ENCODE peak calls at places on chromosomes 13 and 19, in ten cellular contexts. R, J, U, B, O, G, P, X, T and L are unnamed samples.

GRCh38 chr13:30572859-30573275 is 44.9 kb upstream of the USPL1 start:
- DNase-seq in P (no peak), J (no peak), G (peak; percentile 73), T (peak; percentile 44), B (no peak), R (no peak), U (no peak), O (peak; percentile 76), X (no peak), L (no peak)

GRCh38 chr13:30394798-30395191 is 27.5 kb upstream of the UBE2L5 start:
- DNase-seq in P (no peak), J (no peak), T (peak; percentile 37), R (no peak), X (no peak), U (no peak), B (no peak), G (peak; percentile 67), O (peak; percentile 37), L (no peak)

GRCh38 chr19:42010245-42011126 is 16.5 kb upstream of the ATP1A3 start:
- DNase-seq in X (no peak), G (peak; percentile 45), O (peak; percentile 58), T (no peak), B (no peak), P (no peak), U (no peak), J (peak; percentile 23), R (no peak), L (no peak)

GRCh38 chr19:51127755-51128154 is 3.0 kb downstream of the SIGLEC9 start:
- DNase-seq in B (no peak), U (no peak), P (peak; percentile 41), J (no peak), G (no peak), X (no peak), R (no peak), O (peak; percentile 12), T (peak; percentile 95), L (no peak)

GRCh38 chr13:50911051-50911690 is 1.6 kb downstream of the RNASEH2B start:
- DNase-seq in U (no peak), G (peak; percentile 76), X (no peak), B (peak; percentile 11), O (peak; percentile 39), R (no peak), P (no peak), J (no peak), T (peak; percentile 38), L (peak; percentile 20)

GRCh38 chr19:45200614-45201013 is 22.0 kb downstream of the BLOC1S3 start:
- DNase-seq in T (peak; percentile 64), O (peak; percentile 55), B (peak; percentile 65), X (peak; percentile 22), U (no peak), G (no peak), R (no peak), J (no peak), P (no peak), L (no peak)

GRCh38 chr13:101916108-101916757 is 463.8 kb downstream of the ITGBL1 start:
- DNase-seq in G (no peak), X (peak; percentile 61), J (no peak), R (no peak), O (peak; percentile 37), P (peak; percentile 35), U (no peak), T (no peak), B (no peak), L (no peak)

GRCh38 chr13:94849254-94849653 is 136.9 kb upstream of the SOX21 start:
- DNase-seq in X (no peak), O (no peak), G (no peak), P (no peak), B (no peak), U (no peak), R (no peak), T (no peak), J (no peak), L (no peak)

GRCh38 chr13:40452741-40453665 is 213.4 kb downstream of the FOXO1 start:
- DNase-seq in G (no peak), X (no peak), U (no peak), T (no peak), P (no peak), R (no peak), B (no peak), O (peak; percentile 66), J (no peak), L (no peak)

GRCh38 chr13:30009411-30009810 is 159.0 kb upstream of the UBL3 start:
- DNase-seq in X (no peak), R (no peak), J (no peak), U (no peak), B (no peak), G (no peak), P (no peak), T (no peak), O (no peak), L (no peak)

GRCh38 chr19:10543059-10543419 is 665 bp upstream of the ATG4D start:
- DNase-seq in X (no peak), J (no peak), R (no peak), O (no peak), T (no peak), U (no peak), B (no peak), P (no peak), G (no peak), L (no peak)

GRCh38 chr19:12715102-12715501 is 8.6 kb downstream of the TNPO2 start:
- DNase-seq in X (no peak), T (no peak), R (no peak), P (no peak), U (no peak), G (no peak), O (no peak), B (no peak), J (no peak), L (no peak)

GRCh38 chr19:55538132-55538531 is 1.2 kb upstream of the SBK2 start:
- DNase-seq in T (no peak), U (no peak), J (no peak), P (no peak), O (no peak), X (no peak), R (no peak), G (no peak), B (no peak), L (no peak)

GRCh38 chr13:70817571-70817970 is 709.3 kb upstream of the KLHL1 start:
- DNase-seq in J (no peak), B (no peak), G (no peak), R (no peak), T (no peak), X (no peak), U (no peak), P (no peak), O (no peak), L (no peak)